ENCODE peak calls at places on chromosomes 2 and 18, in five cellular contexts. One of them, this sample, is unnamed.

GRCh38 chr2:24456610-24457556 is 34.2 kb upstream of the NCOA1 start:
- DNase-seq in HepG2: no peak
- DNase-seq in GM12878: no peak
- DNase-seq in HCT116: peak
- DNase-seq in K562: peak
- DNase-seq in this sample: no peak

GRCh38 chr2:238158807-238159539 is at the start of gene ERFE:
- DNase-seq in HepG2: no peak
- DNase-seq in GM12878: no peak
- DNase-seq in HCT116: no peak
- DNase-seq in K562: peak
- DNase-seq in this sample: peak

GRCh38 chr2:32624813-32625212 is 3.0 kb upstream of the TTC27 start:
- DNase-seq in HepG2: no peak
- DNase-seq in GM12878: no peak
- DNase-seq in HCT116: no peak
- DNase-seq in K562: no peak
- DNase-seq in this sample: no peak

GRCh38 chr2:18455256-18455862 is 105.1 kb downstream of the RDH14 start:
- DNase-seq in HepG2: peak
- DNase-seq in GM12878: no peak
- DNase-seq in HCT116: no peak
- DNase-seq in K562: no peak
- DNase-seq in this sample: peak

GRCh38 chr2:205610437-205610836 is 71.9 kb upstream of the NRP2 start:
- DNase-seq in HepG2: no peak
- DNase-seq in GM12878: no peak
- DNase-seq in HCT116: no peak
- DNase-seq in K562: no peak
- DNase-seq in this sample: no peak

GRCh38 chr2:203994735-203995134 is 58.2 kb downstream of the ICOS start:
- DNase-seq in HepG2: no peak
- DNase-seq in GM12878: no peak
- DNase-seq in HCT116: no peak
- DNase-seq in K562: no peak
- DNase-seq in this sample: no peak

GRCh38 chr2:112020561-112020960 is 34.5 kb upstream of the TMEM87B start:
- DNase-seq in HepG2: no peak
- DNase-seq in GM12878: no peak
- DNase-seq in HCT116: no peak
- DNase-seq in K562: peak
- DNase-seq in this sample: peak

GRCh38 chr2:16656784-16657391 is 8.7 kb downstream of the CYRIA start:
- DNase-seq in HepG2: no peak
- DNase-seq in GM12878: peak
- DNase-seq in HCT116: no peak
- DNase-seq in K562: no peak
- DNase-seq in this sample: no peak

GRCh38 chr2:238462782-238463396 is 36.2 kb downstream of the ASB1 start:
- DNase-seq in HepG2: peak
- DNase-seq in GM12878: peak
- DNase-seq in HCT116: peak
- DNase-seq in K562: peak
- DNase-seq in this sample: peak

GRCh38 chr2:168346725-168347477 is 99.5 kb upstream of the STK39 start:
- DNase-seq in HepG2: peak
- DNase-seq in GM12878: peak
- DNase-seq in HCT116: peak
- DNase-seq in K562: peak
- DNase-seq in this sample: peak

GRCh38 chr18:13316066-13316465 is 97.5 kb downstream of the LDLRAD4 start:
- DNase-seq in HepG2: no peak
- DNase-seq in GM12878: no peak
- DNase-seq in HCT116: no peak
- DNase-seq in K562: no peak
- DNase-seq in this sample: no peak

GRCh38 chr2:200862532-200863000 is 1.9 kb downstream of the CLK1 start:
- DNase-seq in HepG2: peak
- DNase-seq in GM12878: peak
- DNase-seq in HCT116: no peak
- DNase-seq in K562: no peak
- DNase-seq in this sample: peak

GRCh38 chr2:12486205-12487118 is 230.3 kb upstream of the TRIB2 start:
- DNase-seq in HepG2: peak
- DNase-seq in GM12878: no peak
- DNase-seq in HCT116: no peak
- DNase-seq in K562: no peak
- DNase-seq in this sample: no peak

GRCh38 chr2:128808462-128809255 is 490.0 kb upstream of the HS6ST1 start:
- DNase-seq in HepG2: no peak
- DNase-seq in GM12878: no peak
- DNase-seq in HCT116: peak
- DNase-seq in K562: no peak
- DNase-seq in this sample: no peak

GRCh38 chr2:128282976-128283810 is 35.5 kb downstream of the HS6ST1 start:
- DNase-seq in HepG2: no peak
- DNase-seq in GM12878: no peak
- DNase-seq in HCT116: no peak
- DNase-seq in K562: peak
- DNase-seq in this sample: peak

GRCh38 chr18:6850396-6850795 is 120.9 kb downstream of the ARHGAP28 start:
- DNase-seq in HepG2: no peak
- DNase-seq in GM12878: no peak
- DNase-seq in HCT116: no peak
- DNase-seq in K562: no peak
- DNase-seq in this sample: no peak

GRCh38 chr2:45763256-45763655 is 111.8 kb downstream of the PRKCE start:
- DNase-seq in HepG2: no peak
- DNase-seq in GM12878: no peak
- DNase-seq in HCT116: no peak
- DNase-seq in K562: no peak
- DNase-seq in this sample: no peak

GRCh38 chr2:134148172-134148571 is 105.7 kb upstream of the MGAT5 start:
- DNase-seq in HepG2: no peak
- DNase-seq in GM12878: no peak
- DNase-seq in HCT116: no peak
- DNase-seq in K562: no peak
- DNase-seq in this sample: no peak

GRCh38 chr2:9207641-9208301 is 1.2 kb downstream of the ASAP2 start:
- DNase-seq in HepG2: no peak
- DNase-seq in GM12878: no peak
- DNase-seq in HCT116: no peak
- DNase-seq in K562: peak
- DNase-seq in this sample: peak

GRCh38 chr2:207285451-207285771 is 119.7 kb upstream of the KLF7 start:
- DNase-seq in HepG2: no peak
- DNase-seq in GM12878: no peak
- DNase-seq in HCT116: no peak
- DNase-seq in K562: no peak
- DNase-seq in this sample: no peak

GRCh38 chr2:215748446-215748845 is 264.9 kb downstream of the MREG start:
- DNase-seq in HepG2: no peak
- DNase-seq in GM12878: no peak
- DNase-seq in HCT116: no peak
- DNase-seq in K562: no peak
- DNase-seq in this sample: no peak

GRCh38 chr2:168035458-168035857 is 211.9 kb downstream of the STK39 start:
- DNase-seq in HepG2: no peak
- DNase-seq in GM12878: no peak
- DNase-seq in HCT116: no peak
- DNase-seq in K562: no peak
- DNase-seq in this sample: no peak

GRCh38 chr2:211867845-211868361 is 670.7 kb downstream of the ERBB4 start:
- DNase-seq in HepG2: no peak
- DNase-seq in GM12878: no peak
- DNase-seq in HCT116: no peak
- DNase-seq in K562: no peak
- DNase-seq in this sample: no peak

GRCh38 chr2:20571644-20572215 is 79.2 kb downstream of the HS1BP3 start:
- DNase-seq in HepG2: no peak
- DNase-seq in GM12878: no peak
- DNase-seq in HCT116: no peak
- DNase-seq in K562: no peak
- DNase-seq in this sample: no peak

GRCh38 chr2:54656863-54657262 is 66.6 kb upstream of the EML6 start:
- DNase-seq in HepG2: no peak
- DNase-seq in GM12878: no peak
- DNase-seq in HCT116: no peak
- DNase-seq in K562: no peak
- DNase-seq in this sample: no peak

GRCh38 chr2:84970266-84970955 is 550 bp upstream of the KCMF1 start:
- DNase-seq in HepG2: no peak
- DNase-seq in GM12878: no peak
- DNase-seq in HCT116: no peak
- DNase-seq in K562: peak
- DNase-seq in this sample: peak

GRCh38 chr2:19540739-19541503 is 182.5 kb upstream of the OSR1 start:
- DNase-seq in HepG2: no peak
- DNase-seq in GM12878: no peak
- DNase-seq in HCT116: peak
- DNase-seq in K562: no peak
- DNase-seq in this sample: no peak

GRCh38 chr2:109348190-109348589 is 219.2 kb downstream of the SH3RF3 start:
- DNase-seq in HepG2: no peak
- DNase-seq in GM12878: no peak
- DNase-seq in HCT116: no peak
- DNase-seq in K562: no peak
- DNase-seq in this sample: no peak

GRCh38 chr2:64797881-64798590 is 144.3 kb upstream of the SERTAD2 start:
- DNase-seq in HepG2: peak
- DNase-seq in GM12878: no peak
- DNase-seq in HCT116: no peak
- DNase-seq in K562: no peak
- DNase-seq in this sample: no peak

GRCh38 chr2:197889041-197889440 is 84.6 kb downstream of the PLCL1 start:
- DNase-seq in HepG2: no peak
- DNase-seq in GM12878: peak
- DNase-seq in HCT116: no peak
- DNase-seq in K562: peak
- DNase-seq in this sample: no peak

GRCh38 chr2:137050949-137051348 is 285.6 kb downstream of the THSD7B start:
- DNase-seq in HepG2: no peak
- DNase-seq in GM12878: no peak
- DNase-seq in HCT116: no peak
- DNase-seq in K562: no peak
- DNase-seq in this sample: peak

GRCh38 chr2:233121856-233122255 is 61.7 kb downstream of the INPP5D start:
- DNase-seq in HepG2: no peak
- DNase-seq in GM12878: no peak
- DNase-seq in HCT116: no peak
- DNase-seq in K562: no peak
- DNase-seq in this sample: no peak

GRCh38 chr2:73101626-73102256 is 11.0 kb downstream of the RAB11FIP5 start:
- DNase-seq in HepG2: no peak
- DNase-seq in GM12878: no peak
- DNase-seq in HCT116: no peak
- DNase-seq in K562: no peak
- DNase-seq in this sample: no peak

GRCh38 chr18:48769006-48769646 is 181.6 kb downstream of the SMAD7 start:
- DNase-seq in HepG2: no peak
- DNase-seq in GM12878: no peak
- DNase-seq in HCT116: no peak
- DNase-seq in K562: no peak
- DNase-seq in this sample: peak

GRCh38 chr2:56376699-56377665 is 193.2 kb downstream of the CCDC85A start:
- DNase-seq in HepG2: no peak
- DNase-seq in GM12878: no peak
- DNase-seq in HCT116: no peak
- DNase-seq in K562: no peak
- DNase-seq in this sample: no peak

GRCh38 chr2:176158855-176159677 is 2.0 kb downstream of the HOXD3 start:
- DNase-seq in HepG2: no peak
- DNase-seq in GM12878: no peak
- DNase-seq in HCT116: no peak
- DNase-seq in K562: no peak
- DNase-seq in this sample: peak

GRCh38 chr18:59517446-59518171 is 158.5 kb upstream of the LMAN1 start:
- DNase-seq in HepG2: peak
- DNase-seq in GM12878: no peak
- DNase-seq in HCT116: no peak
- DNase-seq in K562: no peak
- DNase-seq in this sample: peak
- TF ChIP-seq ZBTB33 in HepG2: no peak
- TF ChIP-seq ZBTB33 in GM12878: no peak
- TF ChIP-seq ZBTB33 in HCT116: no peak
- TF ChIP-seq ZBTB33 in K562: no peak
- TF ChIP-seq ZBTB33 in this sample: no peak

DNA sequence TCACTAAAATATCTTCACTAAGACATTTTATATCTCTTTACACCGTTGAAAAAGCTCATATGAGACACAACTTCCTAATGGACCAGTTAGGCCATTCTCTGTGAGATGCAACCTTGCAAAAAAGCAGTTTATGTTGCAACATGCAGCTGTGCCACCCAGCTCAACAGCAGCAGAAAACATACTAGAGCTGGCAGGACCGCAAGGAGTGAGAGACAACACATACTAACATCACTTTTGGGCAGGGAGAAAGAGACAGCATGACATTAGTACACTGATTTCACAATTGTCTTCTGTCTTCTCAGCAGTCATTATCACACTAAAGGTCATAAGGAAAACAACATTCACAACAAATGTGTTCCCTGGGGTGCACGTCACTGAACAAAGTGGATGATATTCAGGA is 122.9 kb downstream of the EPB41L3 start:
- DNase-seq in HepG2: no peak
- DNase-seq in GM12878: no peak
- DNase-seq in HCT116: no peak
- DNase-seq in K562: no peak
- DNase-seq in this sample: no peak
- TF ChIP-seq ZBTB33 in HepG2: no peak
- TF ChIP-seq ZBTB33 in GM12878: no peak
- TF ChIP-seq ZBTB33 in HCT116: no peak
- TF ChIP-seq ZBTB33 in K562: no peak
- TF ChIP-seq ZBTB33 in this sample: no peak

GRCh38 chr18:73719611-73720010 is 428.0 kb downstream of the FBXO15 start:
- DNase-seq in HepG2: no peak
- DNase-seq in GM12878: no peak
- DNase-seq in HCT116: no peak
- DNase-seq in K562: no peak
- DNase-seq in this sample: no peak
- TF ChIP-seq ZBTB33 in HepG2: no peak
- TF ChIP-seq ZBTB33 in GM12878: no peak
- TF ChIP-seq ZBTB33 in HCT116: no peak
- TF ChIP-seq ZBTB33 in K562: no peak
- TF ChIP-seq ZBTB33 in this sample: no peak

DNA sequence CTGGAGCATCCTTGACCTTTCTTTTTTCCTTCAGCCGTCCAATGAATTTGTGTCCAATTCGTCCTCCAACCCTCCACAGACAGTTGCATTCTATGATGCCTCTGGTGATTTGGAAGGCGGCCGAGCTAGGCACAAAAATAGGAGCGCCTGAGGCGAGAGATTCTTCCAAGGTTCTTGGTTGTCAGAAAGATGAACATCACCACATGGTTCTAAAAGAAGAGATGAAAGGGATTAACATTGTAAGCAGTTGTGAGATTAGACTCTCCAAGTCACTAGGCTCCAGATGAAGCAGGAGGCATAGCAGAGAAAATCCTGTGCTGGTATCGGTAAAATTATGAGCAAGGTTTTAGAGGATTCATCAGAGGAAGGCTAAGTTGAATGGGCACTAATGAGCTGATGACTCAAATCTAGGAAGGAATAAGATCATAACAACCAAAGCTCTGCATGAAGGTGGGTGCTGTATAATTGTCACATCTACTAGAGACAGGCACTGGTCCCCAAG is 75.4 kb upstream of the MAP4K3 start:
- DNase-seq in HepG2: no peak
- DNase-seq in GM12878: no peak
- DNase-seq in HCT116: no peak
- DNase-seq in K562: no peak
- DNase-seq in this sample: no peak
- TF ChIP-seq ZBTB33 in HepG2: no peak
- TF ChIP-seq ZBTB33 in GM12878: no peak
- TF ChIP-seq ZBTB33 in HCT116: no peak
- TF ChIP-seq ZBTB33 in K562: no peak
- TF ChIP-seq ZBTB33 in this sample: no peak